ENCODE peak calls at places on chromosome 4, in seven cellular contexts. Z is NCI-H1694; B is central memory CD8-positive, alpha-beta T cell; N is IMR-90; A is activated CD4-positive, alpha-beta T cell treated with anti-CD3 and anti-CD28 coated beads, Interleukin-2, amount 10 ng/mL, durations not matched to agents 7 days and 5 days; J is activated gamma-delta T cell treated with Interleukin-2 at 50 U/mL for 16 hours; Y is lower leg skin. L is an unnamed sample.

GRCh38 chr4:89056292-89056952 is 563 bp downstream of the FAM13A start:
- DNase-seq in J (no peak), A (no peak), B (no peak), N (no peak), Z (no peak), Y (no peak), L (no peak)

GRCh38 chr4:169174247-169174646 is 96.5 kb downstream of the SH3RF1 start:
- DNase-seq in Z (no peak), Y (no peak), N (no peak), B (no peak), A (no peak), J (no peak), L (no peak)

GRCh38 chr4:88318751-88319350 is 34.5 kb upstream of the PPM1K start:
- DNase-seq in Z (no peak), B (no peak), Y (no peak), N (no peak), A (no peak), J (no peak), L (no peak)

GRCh38 chr4:150769845-150770244 is 187.9 kb downstream of the MAB21L2 start:
- DNase-seq in J (no peak), B (no peak), Y (no peak), A (no peak), N (no peak), Z (no peak), L (no peak)

GRCh38 chr4:5750052-5750950 is 39.3 kb downstream of the EVC start:
- DNase-seq in J (no peak), B (no peak), Z (no peak), Y (no peak), A (no peak), N (peak; percentile 84), L (peak; percentile 62)

GRCh38 chr4:1551211-1551610 is 132.9 kb downstream of the FAM53A start:
- DNase-seq in Y (no peak), J (no peak), A (no peak), Z (no peak), N (no peak), B (no peak), L (no peak)

GRCh38 chr4:174658246-174658645 is 136.0 kb upstream of the HPGD start:
- DNase-seq in A (no peak), Y (no peak), B (no peak), J (no peak), N (no peak), Z (no peak), L (peak; percentile 29)

GRCh38 chr4:80334568-80334967 is 962 bp upstream of the CFAP299 start:
- DNase-seq in A (no peak), B (no peak), J (no peak), N (no peak), Y (no peak), Z (no peak), L (no peak)

GRCh38 chr4:1057403-1057745 is 45.9 kb downstream of the FGFRL1 start:
- DNase-seq in N (no peak), J (no peak), A (no peak), B (no peak), Z (no peak), Y (peak; percentile 74), L (no peak)

GRCh38 chr4:85825937-85826678 is 351.2 kb downstream of the ARHGAP24 start:
- DNase-seq in B (no peak), Y (no peak), N (peak; percentile 58), Z (peak; percentile 59), J (no peak), A (no peak), L (peak; percentile 45)

GRCh38 chr4:130722370-130722769 is 1626.4 kb downstream of the C4orf33 start:
- DNase-seq in B (no peak), Y (no peak), J (no peak), N (no peak), A (no peak), Z (no peak), L (no peak)

GRCh38 chr4:144421056-144421455 is 224.9 kb upstream of the HHIP start:
- DNase-seq in A (no peak), Z (no peak), J (no peak), Y (no peak), B (no peak), N (no peak), L (no peak)

GRCh38 chr4:159685406-159686092 is 582.7 kb downstream of the RAPGEF2 start:
- DNase-seq in B (no peak), A (no peak), J (no peak), Z (peak; percentile 0), N (no peak), Y (no peak), L (no peak)

GRCh38 chr4:37476691-37477090 is 209.5 kb downstream of the RELL1 start:
- DNase-seq in A (no peak), Y (no peak), Z (no peak), N (no peak), B (no peak), J (no peak), L (no peak)

GRCh38 chr4:110514889-110515479 is 39.0 kb downstream of the ENPEP start:
- DNase-seq in N (peak; percentile 30), Z (peak; percentile 2), A (no peak), B (no peak), J (no peak), Y (no peak), L (peak; percentile 60)

GRCh38 chr4:26263165-26263564 is 57.6 kb upstream of the RBPJ start:
- DNase-seq in Y (no peak), N (no peak), J (no peak), B (no peak), Z (no peak), A (no peak), L (no peak)

GRCh38 chr4:62881901-62882300 is 1527.3 kb downstream of the TECRL start:
- DNase-seq in Y (no peak), A (no peak), N (no peak), Z (no peak), B (no peak), J (no peak), L (no peak)

GRCh38 chr4:3863841-3864734 is 97.9 kb downstream of the ADRA2C start:
- DNase-seq in Z (no peak), N (no peak), J (no peak), A (no peak), Y (no peak), B (no peak), L (no peak)

GRCh38 chr4:120692964-120693363 is 229.6 kb downstream of the PRDM5 start:
- DNase-seq in N (peak; percentile 93), Z (no peak), B (no peak), Y (no peak), J (no peak), A (no peak), L (peak; percentile 95)

GRCh38 chr4:27790911-27791310 is 930.3 kb downstream of the STIM2 start:
- DNase-seq in B (no peak), J (no peak), A (no peak), Z (no peak), Y (no peak), N (peak; percentile 11), L (peak; percentile 16)

GRCh38 chr4:139191373-139191772 is 14.4 kb upstream of the ELF2 start:
- DNase-seq in J (no peak), B (no peak), Z (no peak), A (no peak), Y (peak; percentile 9), N (no peak), L (no peak)

GRCh38 chr4:20042769-20043168 is 208.9 kb upstream of the SLIT2 start:
- DNase-seq in A (no peak), Y (no peak), B (no peak), J (no peak), N (no peak), Z (no peak), L (no peak)